ENCODE peak calls at places on chromosomes 13 and 19, in four cellular contexts. W is ascending aorta; E is CD4-positive, CD25-positive, alpha-beta regulatory T cell; X is left lung. U is an unnamed sample. For H3K36me3, the result is how much of the 10 kb centered on the place peaks cover.

GRCh38 chr19:38162094-38162493 is 61.9 kb downstream of the DPF1 start:
- DNase-seq in W (no peak), E (no peak), X (no peak), U (no peak)

GRCh38 chr13:42395066-42395821 is 123.3 kb downstream of the AKAP11 start:
- DNase-seq in W (no peak), E (peak), X (no peak), U (no peak)

GRCh38 chr13:43878897-43879322 is 630 bp downstream of the CCDC122 start:
- DNase-seq in W (peak), E (no peak), X (peak), U (no peak)

GRCh38 chr13:100315522-100315921 is 226.6 kb downstream of the PCCA start:
- DNase-seq in W (no peak), E (no peak), X (no peak), U (no peak)

GRCh38 chr19:5935473-5936307 is 21.6 kb downstream of the CAPS start:
- DNase-seq in W (no peak), E (no peak), X (no peak), U (no peak)

GRCh38 chr13:79451500-79451962 is 29.4 kb upstream of the NDFIP2 start:
- DNase-seq in W (no peak), E (peak), X (peak), U (no peak)

GRCh38 chr13:74708629-74709028 is 574.4 kb upstream of the KLF12 start:
- DNase-seq in W (no peak), E (no peak), X (no peak), U (no peak)

GRCh38 chr19:518292-519231 is 11.3 kb downstream of the TPGS1 start:
- DNase-seq in W (no peak), E (peak), X (no peak), U (no peak)

GRCh38 chr19:51375504-51376221 is 3.2 kb upstream of the NKG7 start:
- DNase-seq in W (no peak), E (no peak), X (no peak), U (no peak)

GRCh38 chr19:22610121-22610520 is 24.0 kb upstream of the ZNF492 start:
- DNase-seq in W (peak), E (no peak), X (no peak), U (no peak)

DNA sequence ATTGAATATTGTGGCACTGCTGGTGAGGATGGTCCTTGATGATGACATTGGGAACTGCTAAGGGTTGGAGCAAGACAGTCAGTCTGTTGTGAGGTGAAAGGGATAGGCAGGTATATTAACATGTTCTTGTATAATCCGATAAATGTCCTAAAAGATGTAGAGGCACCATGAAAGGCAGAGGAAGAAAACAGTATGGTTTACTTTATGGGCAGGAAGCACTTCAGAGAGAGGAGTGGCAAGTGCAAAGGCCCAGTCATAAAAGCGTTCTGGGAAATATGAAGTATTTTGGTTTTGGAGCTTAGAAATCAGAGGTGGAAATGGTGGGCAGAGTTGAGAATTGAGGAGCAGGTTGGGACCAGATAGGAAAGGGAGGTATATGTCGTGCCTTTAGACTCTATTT is 9.5 kb downstream of the NUP58 start:
- DNase-seq in W (no peak), E (no peak), X (no peak), U (no peak)
- H3K36me3 ChIP-seq in W (under half), E (half or more), X (under half), U (half or more)

GRCh38 chr19:7975037-7975436 is 30.4 kb downstream of the ELAVL1 start:
- DNase-seq in W (no peak), E (no peak), X (no peak), U (no peak)
- H3K36me3 ChIP-seq in W (half or more), E (half or more), X (under half), U (half or more)

GRCh38 chr13:110907301-110907700 is 7.6 kb downstream of the ANKRD10 start:
- DNase-seq in W (no peak), E (no peak), X (no peak), U (no peak)
- H3K36me3 ChIP-seq in W (under half), E (half or more), X (under half), U (half or more)

GRCh38 chr13:77728265-77728966 is 30.9 kb downstream of the SLAIN1 start:
- DNase-seq in W (no peak), E (no peak), X (no peak), U (no peak)
- H3K36me3 ChIP-seq in W (under half), E (under half), X (under half), U (under half)

U was measured in HAP-1.